ENCODE peak calls at places on chromosome 17, in nine cellular contexts. One of them, this sample, is unnamed.

GRCh38 chr17:49925916-49926315 is 43.1 kb upstream of the DLX4 start:
- DNase-seq in BE2C: no peak
- DNase-seq in Caco-2: no peak
- DNase-seq in stomach: no peak
- DNase-seq in endothelial cell: no peak
- DNase-seq in progenitor cell of endocrine pancreas: no peak
- DNase-seq in prostate gland: no peak
- DNase-seq in activated CD8-positive, alpha-beta T cell treated with anti-CD3 and anti-CD28 coated beads for 36 hours: no peak
- DNase-seq in DND-41: no peak
- DNase-seq in this sample: no peak

GRCh38 chr17:45385331-45385997 is 47.2 kb downstream of the ARHGAP27 start:
- DNase-seq in BE2C: peak; percentile 92
- DNase-seq in Caco-2: peak; percentile 87
- DNase-seq in stomach: peak; percentile 95
- DNase-seq in endothelial cell: peak; percentile 94
- DNase-seq in progenitor cell of endocrine pancreas: peak; percentile 80
- DNase-seq in prostate gland: peak; percentile 83
- DNase-seq in activated CD8-positive, alpha-beta T cell treated with anti-CD3 and anti-CD28 coated beads for 36 hours: peak; percentile 92
- DNase-seq in DND-41: peak; percentile 85
- DNase-seq in this sample: no peak

GRCh38 chr17:42673885-42674754 is 2.7 kb downstream of the PLEKHH3 start:
- DNase-seq in BE2C: peak; percentile 47
- DNase-seq in Caco-2: no peak
- DNase-seq in stomach: peak; percentile 45
- DNase-seq in endothelial cell: peak; percentile 48
- DNase-seq in progenitor cell of endocrine pancreas: no peak
- DNase-seq in prostate gland: peak; percentile 19
- DNase-seq in activated CD8-positive, alpha-beta T cell treated with anti-CD3 and anti-CD28 coated beads for 36 hours: peak; percentile 40
- DNase-seq in DND-41: peak; percentile 21
- DNase-seq in this sample: no peak

GRCh38 chr17:4594406-4595349 is 10.3 kb downstream of the SMTNL2 start:
- DNase-seq in BE2C: no peak
- DNase-seq in Caco-2: no peak
- DNase-seq in stomach: peak; percentile 67
- DNase-seq in endothelial cell: peak; percentile 69
- DNase-seq in progenitor cell of endocrine pancreas: peak; percentile 46
- DNase-seq in prostate gland: no peak
- DNase-seq in activated CD8-positive, alpha-beta T cell treated with anti-CD3 and anti-CD28 coated beads for 36 hours: peak; percentile 64
- DNase-seq in DND-41: no peak
- DNase-seq in this sample: no peak

GRCh38 chr17:33595783-33596182 is 302.7 kb upstream of the ASIC2 start:
- DNase-seq in BE2C: no peak
- DNase-seq in Caco-2: no peak
- DNase-seq in stomach: no peak
- DNase-seq in endothelial cell: no peak
- DNase-seq in progenitor cell of endocrine pancreas: no peak
- DNase-seq in prostate gland: no peak
- DNase-seq in activated CD8-positive, alpha-beta T cell treated with anti-CD3 and anti-CD28 coated beads for 36 hours: no peak
- DNase-seq in DND-41: no peak
- DNase-seq in this sample: no peak

GRCh38 chr17:58328195-58329034 is at the start of gene TSPOAP1:
- DNase-seq in BE2C: peak; percentile 76
- DNase-seq in Caco-2: no peak
- DNase-seq in stomach: no peak
- DNase-seq in endothelial cell: no peak
- DNase-seq in progenitor cell of endocrine pancreas: no peak
- DNase-seq in prostate gland: no peak
- DNase-seq in activated CD8-positive, alpha-beta T cell treated with anti-CD3 and anti-CD28 coated beads for 36 hours: peak; percentile 94
- DNase-seq in DND-41: peak; percentile 96
- DNase-seq in this sample: peak; percentile 78

GRCh38 chr17:50129946-50130777 is at the start of gene SAMD14:
- DNase-seq in BE2C: no peak
- DNase-seq in Caco-2: no peak
- DNase-seq in stomach: no peak
- DNase-seq in endothelial cell: peak; percentile 48
- DNase-seq in progenitor cell of endocrine pancreas: no peak
- DNase-seq in prostate gland: no peak
- DNase-seq in activated CD8-positive, alpha-beta T cell treated with anti-CD3 and anti-CD28 coated beads for 36 hours: peak; percentile 38
- DNase-seq in DND-41: no peak
- DNase-seq in this sample: peak; percentile 88

GRCh38 chr17:73189417-73190099 is 3.3 kb upstream of the COG1 start:
- DNase-seq in BE2C: peak; percentile 76
- DNase-seq in Caco-2: peak; percentile 83
- DNase-seq in stomach: peak; percentile 39
- DNase-seq in endothelial cell: peak; percentile 58
- DNase-seq in progenitor cell of endocrine pancreas: no peak
- DNase-seq in prostate gland: peak; percentile 47
- DNase-seq in activated CD8-positive, alpha-beta T cell treated with anti-CD3 and anti-CD28 coated beads for 36 hours: no peak
- DNase-seq in DND-41: no peak
- DNase-seq in this sample: no peak

GRCh38 chr17:80931421-80932265 is 60.0 kb upstream of the CHMP6 start:
- DNase-seq in BE2C: no peak
- DNase-seq in Caco-2: no peak
- DNase-seq in stomach: no peak
- DNase-seq in endothelial cell: no peak
- DNase-seq in progenitor cell of endocrine pancreas: no peak
- DNase-seq in prostate gland: no peak
- DNase-seq in activated CD8-positive, alpha-beta T cell treated with anti-CD3 and anti-CD28 coated beads for 36 hours: no peak
- DNase-seq in DND-41: no peak
- DNase-seq in this sample: peak; percentile 60

GRCh38 chr17:43734376-43734775 is 24.2 kb downstream of the SOST start:
- DNase-seq in BE2C: no peak
- DNase-seq in Caco-2: no peak
- DNase-seq in stomach: no peak
- DNase-seq in endothelial cell: no peak
- DNase-seq in progenitor cell of endocrine pancreas: no peak
- DNase-seq in prostate gland: no peak
- DNase-seq in activated CD8-positive, alpha-beta T cell treated with anti-CD3 and anti-CD28 coated beads for 36 hours: no peak
- DNase-seq in DND-41: no peak
- DNase-seq in this sample: no peak

GRCh38 chr17:42629420-42630009 is 20.0 kb downstream of the TUBG1 start:
- DNase-seq in BE2C: no peak
- DNase-seq in Caco-2: no peak
- DNase-seq in stomach: no peak
- DNase-seq in endothelial cell: no peak
- DNase-seq in progenitor cell of endocrine pancreas: no peak
- DNase-seq in prostate gland: no peak
- DNase-seq in activated CD8-positive, alpha-beta T cell treated with anti-CD3 and anti-CD28 coated beads for 36 hours: no peak
- DNase-seq in DND-41: no peak
- DNase-seq in this sample: no peak

GRCh38 chr17:57895382-57896060 is 45.7 kb upstream of the MRPS23 start:
- DNase-seq in BE2C: no peak
- DNase-seq in Caco-2: no peak
- DNase-seq in stomach: peak; percentile 45
- DNase-seq in endothelial cell: no peak
- DNase-seq in progenitor cell of endocrine pancreas: no peak
- DNase-seq in prostate gland: no peak
- DNase-seq in activated CD8-positive, alpha-beta T cell treated with anti-CD3 and anti-CD28 coated beads for 36 hours: no peak
- DNase-seq in DND-41: no peak
- DNase-seq in this sample: no peak

GRCh38 chr17:4405699-4406098 is 28.0 kb upstream of the SPNS3 start:
- DNase-seq in BE2C: no peak
- DNase-seq in Caco-2: no peak
- DNase-seq in stomach: no peak
- DNase-seq in endothelial cell: no peak
- DNase-seq in progenitor cell of endocrine pancreas: no peak
- DNase-seq in prostate gland: no peak
- DNase-seq in activated CD8-positive, alpha-beta T cell treated with anti-CD3 and anti-CD28 coated beads for 36 hours: no peak
- DNase-seq in DND-41: no peak
- DNase-seq in this sample: no peak

GRCh38 chr17:81960130-81960958 is 643 bp downstream of the NOTUM start:
- DNase-seq in BE2C: no peak
- DNase-seq in Caco-2: no peak
- DNase-seq in stomach: no peak
- DNase-seq in endothelial cell: no peak
- DNase-seq in progenitor cell of endocrine pancreas: no peak
- DNase-seq in prostate gland: no peak
- DNase-seq in activated CD8-positive, alpha-beta T cell treated with anti-CD3 and anti-CD28 coated beads for 36 hours: no peak
- DNase-seq in DND-41: no peak
- DNase-seq in this sample: no peak

GRCh38 chr17:81959362-81960129 is 1.4 kb downstream of the NOTUM start:
- DNase-seq in BE2C: peak; percentile 82
- DNase-seq in Caco-2: no peak
- DNase-seq in stomach: peak; percentile 84
- DNase-seq in endothelial cell: peak; percentile 57
- DNase-seq in progenitor cell of endocrine pancreas: no peak
- DNase-seq in prostate gland: peak; percentile 53
- DNase-seq in activated CD8-positive, alpha-beta T cell treated with anti-CD3 and anti-CD28 coated beads for 36 hours: peak; percentile 76
- DNase-seq in DND-41: peak; percentile 57
- DNase-seq in this sample: no peak

GRCh38 chr17:81962499-81963441 is 1.8 kb upstream of the NOTUM start:
- DNase-seq in BE2C: no peak
- DNase-seq in Caco-2: no peak
- DNase-seq in stomach: no peak
- DNase-seq in endothelial cell: no peak
- DNase-seq in progenitor cell of endocrine pancreas: no peak
- DNase-seq in prostate gland: no peak
- DNase-seq in activated CD8-positive, alpha-beta T cell treated with anti-CD3 and anti-CD28 coated beads for 36 hours: no peak
- DNase-seq in DND-41: no peak
- DNase-seq in this sample: no peak

GRCh38 chr17:81961554-81962498 is 839 bp upstream of the NOTUM start:
- DNase-seq in BE2C: no peak
- DNase-seq in Caco-2: no peak
- DNase-seq in stomach: no peak
- DNase-seq in endothelial cell: no peak
- DNase-seq in progenitor cell of endocrine pancreas: no peak
- DNase-seq in prostate gland: no peak
- DNase-seq in activated CD8-positive, alpha-beta T cell treated with anti-CD3 and anti-CD28 coated beads for 36 hours: no peak
- DNase-seq in DND-41: no peak
- DNase-seq in this sample: no peak

DNA sequence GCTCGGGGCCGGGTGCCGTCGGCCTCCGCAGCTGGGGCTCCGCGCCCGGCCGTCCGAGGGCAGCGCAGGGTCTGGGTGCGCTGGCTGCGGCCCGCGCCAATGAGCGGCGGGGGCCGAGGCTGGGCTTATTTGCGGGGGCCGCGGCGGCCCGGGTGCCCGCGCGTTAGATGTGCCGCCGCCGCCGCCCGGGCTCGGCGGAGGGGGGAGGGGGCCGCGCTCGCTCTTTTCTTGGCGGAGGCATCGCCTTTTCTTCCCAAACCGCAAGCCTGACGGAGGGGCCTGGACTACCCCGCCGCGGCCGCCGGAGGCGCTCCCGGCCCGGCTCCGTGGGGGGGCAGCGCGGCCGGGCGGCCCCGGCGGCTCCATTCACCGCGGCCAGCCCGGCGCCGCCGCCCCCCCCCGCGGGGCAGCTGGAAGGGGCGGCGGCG is at the start of gene NOTUM:
- DNase-seq in BE2C: peak; percentile 53
- DNase-seq in Caco-2: no peak
- DNase-seq in stomach: no peak
- DNase-seq in endothelial cell: no peak
- DNase-seq in progenitor cell of endocrine pancreas: no peak
- DNase-seq in prostate gland: no peak
- DNase-seq in activated CD8-positive, alpha-beta T cell treated with anti-CD3 and anti-CD28 coated beads for 36 hours: no peak
- DNase-seq in DND-41: peak; percentile 45
- DNase-seq in this sample: no peak
- TF ChIP-seq CTCF in BE2C: no peak
- TF ChIP-seq CTCF in Caco-2: no peak
- TF ChIP-seq CTCF in stomach: no peak
- TF ChIP-seq CTCF in endothelial cell: no peak
- TF ChIP-seq CTCF in progenitor cell of endocrine pancreas: peak; percentile 45
- TF ChIP-seq CTCF in prostate gland: no peak
- TF ChIP-seq CTCF in activated CD8-positive, alpha-beta T cell treated with anti-CD3 and anti-CD28 coated beads for 36 hours: no peak
- TF ChIP-seq CTCF in DND-41: peak; percentile 30
- TF ChIP-seq CTCF in this sample: peak; percentile 37

GRCh38 chr17:29042679-29043538 is at the start of gene PIPOX:
- DNase-seq in BE2C: peak; percentile 71
- DNase-seq in Caco-2: no peak
- DNase-seq in stomach: no peak
- DNase-seq in endothelial cell: peak; percentile 50
- DNase-seq in progenitor cell of endocrine pancreas: no peak
- DNase-seq in prostate gland: no peak
- DNase-seq in activated CD8-positive, alpha-beta T cell treated with anti-CD3 and anti-CD28 coated beads for 36 hours: peak; percentile 51
- DNase-seq in DND-41: peak; percentile 50
- DNase-seq in this sample: no peak
- TF ChIP-seq CTCF in BE2C: peak; percentile 52
- TF ChIP-seq CTCF in Caco-2: no peak
- TF ChIP-seq CTCF in stomach: no peak
- TF ChIP-seq CTCF in endothelial cell: no peak
- TF ChIP-seq CTCF in progenitor cell of endocrine pancreas: no peak
- TF ChIP-seq CTCF in prostate gland: no peak
- TF ChIP-seq CTCF in activated CD8-positive, alpha-beta T cell treated with anti-CD3 and anti-CD28 coated beads for 36 hours: no peak
- TF ChIP-seq CTCF in DND-41: no peak
- TF ChIP-seq CTCF in this sample: peak; percentile 67

GRCh38 chr17:79427621-79428539 is 183.0 kb downstream of the RBFOX3 start:
- DNase-seq in BE2C: no peak
- DNase-seq in Caco-2: no peak
- DNase-seq in stomach: no peak
- DNase-seq in endothelial cell: no peak
- DNase-seq in progenitor cell of endocrine pancreas: no peak
- DNase-seq in prostate gland: no peak
- DNase-seq in activated CD8-positive, alpha-beta T cell treated with anti-CD3 and anti-CD28 coated beads for 36 hours: no peak
- DNase-seq in DND-41: no peak
- DNase-seq in this sample: no peak
- TF ChIP-seq CTCF in BE2C: no peak
- TF ChIP-seq CTCF in Caco-2: no peak
- TF ChIP-seq CTCF in stomach: no peak
- TF ChIP-seq CTCF in endothelial cell: no peak
- TF ChIP-seq CTCF in progenitor cell of endocrine pancreas: no peak
- TF ChIP-seq CTCF in prostate gland: no peak
- TF ChIP-seq CTCF in activated CD8-positive, alpha-beta T cell treated with anti-CD3 and anti-CD28 coated beads for 36 hours: no peak
- TF ChIP-seq CTCF in DND-41: no peak
- TF ChIP-seq CTCF in this sample: no peak

GRCh38 chr17:7241047-7241733 is 1.1 kb downstream of the GABARAP start:
- DNase-seq in BE2C: no peak
- DNase-seq in Caco-2: no peak
- DNase-seq in stomach: no peak
- DNase-seq in endothelial cell: no peak
- DNase-seq in progenitor cell of endocrine pancreas: no peak
- DNase-seq in prostate gland: no peak
- DNase-seq in activated CD8-positive, alpha-beta T cell treated with anti-CD3 and anti-CD28 coated beads for 36 hours: no peak
- DNase-seq in DND-41: no peak
- DNase-seq in this sample: no peak

GRCh38 chr17:7240375-7240774 is 1.1 kb upstream of the PHF23 start:
- DNase-seq in BE2C: no peak
- DNase-seq in Caco-2: no peak
- DNase-seq in stomach: no peak
- DNase-seq in endothelial cell: no peak
- DNase-seq in progenitor cell of endocrine pancreas: no peak
- DNase-seq in prostate gland: no peak
- DNase-seq in activated CD8-positive, alpha-beta T cell treated with anti-CD3 and anti-CD28 coated beads for 36 hours: no peak
- DNase-seq in DND-41: no peak
- DNase-seq in this sample: no peak

GRCh38 chr17:7238418-7239090 is 703 bp downstream of the PHF23 start:
- DNase-seq in BE2C: no peak
- DNase-seq in Caco-2: no peak
- DNase-seq in stomach: no peak
- DNase-seq in endothelial cell: no peak
- DNase-seq in progenitor cell of endocrine pancreas: no peak
- DNase-seq in prostate gland: no peak
- DNase-seq in activated CD8-positive, alpha-beta T cell treated with anti-CD3 and anti-CD28 coated beads for 36 hours: peak; percentile 48
- DNase-seq in DND-41: peak; percentile 59
- DNase-seq in this sample: no peak

GRCh38 chr17:7237761-7238417 is 1.4 kb downstream of the PHF23 start:
- DNase-seq in BE2C: peak; percentile 63
- DNase-seq in Caco-2: peak; percentile 67
- DNase-seq in stomach: peak; percentile 85
- DNase-seq in endothelial cell: peak; percentile 65
- DNase-seq in progenitor cell of endocrine pancreas: peak; percentile 63
- DNase-seq in prostate gland: peak; percentile 79
- DNase-seq in activated CD8-positive, alpha-beta T cell treated with anti-CD3 and anti-CD28 coated beads for 36 hours: peak; percentile 90
- DNase-seq in DND-41: peak; percentile 88
- DNase-seq in this sample: no peak

GRCh38 chr17:7239091-7240027 is at the start of gene PHF23:
- DNase-seq in BE2C: peak; percentile 93
- DNase-seq in Caco-2: peak; percentile 96
- DNase-seq in stomach: peak; percentile 99
- DNase-seq in endothelial cell: peak; percentile 97
- DNase-seq in progenitor cell of endocrine pancreas: peak; percentile 98
- DNase-seq in prostate gland: peak; percentile 99
- DNase-seq in activated CD8-positive, alpha-beta T cell treated with anti-CD3 and anti-CD28 coated beads for 36 hours: peak; percentile 98
- DNase-seq in DND-41: peak; percentile 100
- DNase-seq in this sample: peak; percentile 100
- TF ChIP-seq CTCF in BE2C: no peak
- TF ChIP-seq CTCF in Caco-2: no peak
- TF ChIP-seq CTCF in stomach: no peak
- TF ChIP-seq CTCF in endothelial cell: no peak
- TF ChIP-seq CTCF in progenitor cell of endocrine pancreas: no peak
- TF ChIP-seq CTCF in prostate gland: no peak
- TF ChIP-seq CTCF in activated CD8-positive, alpha-beta T cell treated with anti-CD3 and anti-CD28 coated beads for 36 hours: no peak
- TF ChIP-seq CTCF in DND-41: no peak
- TF ChIP-seq CTCF in this sample: peak; percentile 10